ENCODE peak calls at places on chromosome 5, in eight cellular contexts. S is HS-27A, H is left cardiac atrium, V is DMS 273 treated with DMSO at 0.1 percent for 48 hours, U is T-helper 17 cell, P is occipital lobe, X is NCI-H1105 treated with DMSO at 0.1 percent for 48 hours, F is NCI-H1436 treated with DMSO at 0.1 percent for 48 hours. E is an unnamed sample.

GRCh38 chr5:58813855-58814254 is 231.0 kb downstream of the RAB3C start:
- DNase-seq in S (no peak), F (no peak), V (no peak), H (no peak), P (no peak), X (no peak), U (no peak), E (no peak)

GRCh38 chr5:33713087-33713486 is 178.7 kb downstream of the ADAMTS12 start:
- DNase-seq in V (no peak), S (no peak), P (no peak), U (no peak), H (no peak), F (no peak), X (no peak), E (no peak)

GRCh38 chr5:150945501-150945900 is 40.7 kb upstream of the ZNF300 start:
- DNase-seq in F (no peak), H (no peak), X (no peak), P (no peak), V (no peak), U (no peak), S (no peak), E (no peak)

GRCh38 chr5:16776611-16777251 is 159.4 kb downstream of the MYO10 start:
- DNase-seq in P (no peak), V (no peak), H (peak), F (peak), S (no peak), U (no peak), X (peak), E (peak)

GRCh38 chr5:59798862-59799667 is 94.5 kb downstream of the PDE4D start:
- DNase-seq in U (no peak), V (peak), F (no peak), X (peak), P (no peak), H (no peak), S (no peak), E (peak)

GRCh38 chr5:65152131-65152530 is 329.6 kb downstream of the ADAMTS6 start:
- DNase-seq in F (no peak), X (no peak), U (no peak), P (no peak), H (no peak), V (no peak), S (no peak), E (no peak)

GRCh38 chr5:143581148-143581547 is 177.7 kb upstream of the NR3C1 start:
- DNase-seq in P (no peak), U (no peak), V (no peak), X (no peak), H (no peak), S (no peak), F (no peak), E (no peak)

GRCh38 chr5:188488-189481 is 2.5 kb upstream of the LRRC14B start:
- DNase-seq in S (peak), P (peak), F (peak), X (peak), H (peak), V (peak), U (peak), E (peak)

GRCh38 chr5:76165961-76166360 is 82.8 kb downstream of the SV2C start:
- DNase-seq in S (no peak), P (no peak), X (no peak), U (no peak), V (no peak), F (no peak), H (no peak), E (no peak)

GRCh38 chr5:124453221-124454032 is 293.0 kb downstream of the ZNF608 start:
- DNase-seq in X (no peak), P (no peak), V (no peak), F (no peak), S (peak), H (no peak), U (no peak), E (no peak)

GRCh38 chr5:150511641-150512367 is 3.9 kb downstream of the NDST1 start:
- DNase-seq in H (peak), S (no peak), U (no peak), X (no peak), V (no peak), F (no peak), P (no peak), E (no peak)

GRCh38 chr5:88770290-88771257 is 112.4 kb downstream of the MEF2C start:
- DNase-seq in F (no peak), P (no peak), S (no peak), H (no peak), X (no peak), V (no peak), U (no peak), E (no peak)

GRCh38 chr5:39138892-39139291 is 64.7 kb upstream of the RICTOR start:
- DNase-seq in U (no peak), F (no peak), X (no peak), P (no peak), V (no peak), S (peak), H (no peak), E (no peak)

GRCh38 chr5:89232139-89232603 is 349.2 kb upstream of the MEF2C start:
- DNase-seq in X (no peak), U (no peak), H (no peak), V (no peak), F (no peak), S (no peak), P (no peak), E (no peak)

GRCh38 chr5:14685757-14686156 is 21.2 kb downstream of the OTULIN start:
- DNase-seq in H (no peak), X (peak), P (peak), F (no peak), S (no peak), U (no peak), V (peak), E (peak)

GRCh38 chr5:32687167-32687831 is 23.8 kb upstream of the NPR3 start:
- DNase-seq in X (peak), F (no peak), S (peak), V (no peak), P (no peak), H (peak), U (no peak), E (no peak)

GRCh38 chr5:160233215-160233614 is 3.9 kb downstream of the FABP6 start:
- DNase-seq in X (no peak), F (no peak), S (no peak), H (no peak), U (no peak), P (no peak), V (no peak), E (no peak)

GRCh38 chr5:81904166-81904565 is 67.7 kb upstream of the ATG10 start:
- DNase-seq in H (no peak), X (no peak), P (no peak), V (no peak), U (no peak), F (no peak), S (no peak), E (no peak)

GRCh38 chr5:141850183-141850768 is 27.9 kb downstream of the PCDH1 start:
- DNase-seq in X (no peak), U (no peak), F (no peak), H (peak), S (no peak), P (no peak), V (no peak), E (peak)

GRCh38 chr5:82355496-82355895 is 77.3 kb upstream of the RPS23 start:
- DNase-seq in X (no peak), V (no peak), U (no peak), H (no peak), S (no peak), F (no peak), P (no peak), E (no peak)

GRCh38 chr5:143641549-143641955 is 170.4 kb upstream of the HMHB1 start:
- DNase-seq in U (no peak), P (no peak), F (no peak), X (no peak), V (no peak), H (no peak), S (no peak), E (peak)

GRCh38 chr5:129361441-129362025 is 98.6 kb upstream of the ADAMTS19 start:
- DNase-seq in X (no peak), U (no peak), P (no peak), S (no peak), H (no peak), V (no peak), F (no peak), E (no peak)

GRCh38 chr5:31860726-31861432 is 221.9 kb downstream of the PDZD2 start:
- DNase-seq in X (no peak), P (no peak), F (no peak), S (no peak), V (no peak), H (no peak), U (no peak), E (no peak)

GRCh38 chr5:17132444-17133083 is 84.9 kb upstream of the BASP1 start:
- DNase-seq in H (no peak), X (peak), V (no peak), U (no peak), S (no peak), F (no peak), P (no peak), E (peak)